ENCODE peak calls at places on chromosomes 4 and X, in six cellular contexts. One of them, this sample, is unnamed.

GRCh38 chr4:164799410-164799809 is 45.5 kb downstream of the SMIM31 start:
- DNase-seq in endodermal cell: peak; percentile 54
- DNase-seq in pancreas: no peak
- DNase-seq in GM23248: no peak
- DNase-seq in RWPE1: no peak
- DNase-seq in uterus: no peak
- DNase-seq in this sample: no peak

GRCh38 chrX:111445485-111445884 is 33.5 kb upstream of the DCX start:
- DNase-seq in uterus: no peak
- DNase-seq in pancreas: no peak
- DNase-seq in RWPE1: peak; percentile 3
- DNase-seq in endodermal cell: no peak
- DNase-seq in GM23248: peak; percentile 48
- DNase-seq in this sample: no peak

GRCh38 chr4:8580321-8581093 is at the start of gene GPR78:
- DNase-seq in uterus: peak; percentile 15
- DNase-seq in RWPE1: peak; percentile 39
- DNase-seq in GM23248: peak; percentile 71
- DNase-seq in endodermal cell: peak; percentile 98
- DNase-seq in pancreas: peak; percentile 30
- DNase-seq in this sample: no peak

GRCh38 chr4:793941-794621 is 31.8 kb downstream of the CPLX1 start:
- DNase-seq in GM23248: no peak
- DNase-seq in uterus: no peak
- DNase-seq in RWPE1: no peak
- DNase-seq in pancreas: no peak
- DNase-seq in endodermal cell: no peak
- DNase-seq in this sample: no peak

GRCh38 chr4:177339794-177340374 is 30.2 kb downstream of the NEIL3 start:
- DNase-seq in RWPE1: peak; percentile 41
- DNase-seq in uterus: no peak
- DNase-seq in pancreas: no peak
- DNase-seq in GM23248: peak; percentile 64
- DNase-seq in endodermal cell: no peak
- DNase-seq in this sample: no peak

GRCh38 chrX:119512145-119512800 is 44.0 kb downstream of the SLC25A5 start:
- DNase-seq in RWPE1: peak; percentile 74
- DNase-seq in uterus: peak; percentile 24
- DNase-seq in pancreas: peak; percentile 54
- DNase-seq in GM23248: peak; percentile 76
- DNase-seq in endodermal cell: peak; percentile 87
- DNase-seq in this sample: peak; percentile 0

GRCh38 chrX:633655-634305 is 3.2 kb downstream of the SHOX start:
- DNase-seq in endodermal cell: peak; percentile 50
- DNase-seq in RWPE1: no peak
- DNase-seq in uterus: no peak
- DNase-seq in pancreas: no peak
- DNase-seq in GM23248: no peak
- DNase-seq in this sample: no peak

GRCh38 chrX:52341493-52341892 is 27.3 kb upstream of the XAGE2 start:
- DNase-seq in RWPE1: no peak
- DNase-seq in pancreas: no peak
- DNase-seq in uterus: no peak
- DNase-seq in endodermal cell: no peak
- DNase-seq in GM23248: peak; percentile 13
- DNase-seq in this sample: no peak

GRCh38 chr4:101400096-101400495 is 52.8 kb upstream of the PPP3CA start:
- DNase-seq in pancreas: no peak
- DNase-seq in RWPE1: no peak
- DNase-seq in GM23248: peak; percentile 60
- DNase-seq in endodermal cell: no peak
- DNase-seq in uterus: no peak
- DNase-seq in this sample: no peak

GRCh38 chr4:18691431-18692200 is 670.1 kb upstream of the LCORL start:
- DNase-seq in endodermal cell: peak; percentile 95
- DNase-seq in RWPE1: no peak
- DNase-seq in uterus: no peak
- DNase-seq in pancreas: no peak
- DNase-seq in GM23248: no peak
- DNase-seq in this sample: no peak

GRCh38 chr4:78613522-78614311 is 62.1 kb downstream of the ANXA3 start:
- DNase-seq in GM23248: no peak
- DNase-seq in endodermal cell: no peak
- DNase-seq in uterus: no peak
- DNase-seq in pancreas: no peak
- DNase-seq in RWPE1: no peak
- DNase-seq in this sample: no peak

GRCh38 chr4:31918891-31919290 is 1198.7 kb downstream of the PCDH7 start:
- DNase-seq in uterus: no peak
- DNase-seq in GM23248: no peak
- DNase-seq in RWPE1: no peak
- DNase-seq in pancreas: no peak
- DNase-seq in endodermal cell: no peak
- DNase-seq in this sample: no peak

GRCh38 chr4:100257567-100257966 is 67.3 kb upstream of the DDIT4L start:
- DNase-seq in pancreas: no peak
- DNase-seq in uterus: no peak
- DNase-seq in GM23248: no peak
- DNase-seq in RWPE1: no peak
- DNase-seq in endodermal cell: peak; percentile 61
- DNase-seq in this sample: no peak

GRCh38 chrX:80423744-80424143 is 3.5 kb downstream of the TENT5D start:
- DNase-seq in pancreas: no peak
- DNase-seq in uterus: no peak
- DNase-seq in endodermal cell: no peak
- DNase-seq in GM23248: no peak
- DNase-seq in RWPE1: no peak
- DNase-seq in this sample: no peak

GRCh38 chr4:48799157-48799556 is 19.1 kb upstream of the FRYL start:
- DNase-seq in GM23248: no peak
- DNase-seq in RWPE1: no peak
- DNase-seq in endodermal cell: no peak
- DNase-seq in uterus: no peak
- DNase-seq in pancreas: no peak
- DNase-seq in this sample: no peak

GRCh38 chrX:118569676-118570075 is 74.1 kb downstream of the DOCK11 start:
- DNase-seq in RWPE1: no peak
- DNase-seq in pancreas: no peak
- DNase-seq in uterus: no peak
- DNase-seq in GM23248: no peak
- DNase-seq in endodermal cell: no peak
- DNase-seq in this sample: no peak

GRCh38 chr4:17085416-17085815 is 187.0 kb upstream of the LDB2 start:
- DNase-seq in RWPE1: no peak
- DNase-seq in GM23248: no peak
- DNase-seq in endodermal cell: no peak
- DNase-seq in pancreas: no peak
- DNase-seq in uterus: no peak
- DNase-seq in this sample: no peak

GRCh38 chrX:131783555-131784338 is 239.4 kb upstream of the STK26 start:
- DNase-seq in RWPE1: no peak
- DNase-seq in GM23248: no peak
- DNase-seq in endodermal cell: no peak
- DNase-seq in uterus: peak; percentile 85
- DNase-seq in pancreas: no peak
- DNase-seq in this sample: peak; percentile 54

GRCh38 chr4:138202686-138203085 is 39.5 kb downstream of the SLC7A11 start:
- DNase-seq in uterus: no peak
- DNase-seq in GM23248: no peak
- DNase-seq in RWPE1: no peak
- DNase-seq in pancreas: no peak
- DNase-seq in endodermal cell: no peak
- DNase-seq in this sample: no peak

GRCh38 chrX:108437789-108438623 is at the start of gene COL4A6:
- DNase-seq in RWPE1: peak; percentile 74
- DNase-seq in uterus: peak; percentile 41
- DNase-seq in pancreas: peak; percentile 1
- DNase-seq in GM23248: peak; percentile 35
- DNase-seq in endodermal cell: peak; percentile 90
- DNase-seq in this sample: no peak

GRCh38 chr4:932713-933070 is 432 bp downstream of the TMEM175 start:
- DNase-seq in endodermal cell: no peak
- DNase-seq in RWPE1: peak; percentile 23
- DNase-seq in GM23248: no peak
- DNase-seq in uterus: no peak
- DNase-seq in pancreas: no peak
- DNase-seq in this sample: no peak

GRCh38 chr4:158670975-158671664 is 567 bp downstream of the C4orf46 start:
- DNase-seq in pancreas: peak; percentile 67
- DNase-seq in endodermal cell: peak; percentile 87
- DNase-seq in uterus: peak; percentile 57
- DNase-seq in RWPE1: peak; percentile 49
- DNase-seq in GM23248: peak; percentile 88
- DNase-seq in this sample: peak; percentile 60

GRCh38 chrX:14673236-14673635 is 143.9 kb downstream of the GLRA2 start:
- DNase-seq in pancreas: no peak
- DNase-seq in RWPE1: no peak
- DNase-seq in GM23248: no peak
- DNase-seq in endodermal cell: no peak
- DNase-seq in uterus: no peak
- DNase-seq in this sample: no peak

GRCh38 chr4:86159216-86159615 is 200.6 kb downstream of the MAPK10 start:
- DNase-seq in uterus: no peak
- DNase-seq in endodermal cell: no peak
- DNase-seq in pancreas: no peak
- DNase-seq in RWPE1: no peak
- DNase-seq in GM23248: no peak
- DNase-seq in this sample: no peak

GRCh38 chrX:111005151-111005550 is 90.8 kb upstream of the PAK3 start:
- DNase-seq in RWPE1: no peak
- DNase-seq in pancreas: no peak
- DNase-seq in GM23248: no peak
- DNase-seq in endodermal cell: no peak
- DNase-seq in uterus: no peak
- DNase-seq in this sample: no peak

GRCh38 chrX:54357414-54358377 is at the start of gene WNK3:
- DNase-seq in RWPE1: peak; percentile 60
- DNase-seq in uterus: peak; percentile 87
- DNase-seq in endodermal cell: peak; percentile 94
- DNase-seq in pancreas: peak; percentile 51
- DNase-seq in GM23248: peak; percentile 66
- DNase-seq in this sample: peak; percentile 64
- H3K27ac ChIP-seq in RWPE1: peak within 1 kb of the TSS; percentile 87
- H3K27ac ChIP-seq in uterus: peak within 1 kb of the TSS; percentile 69
- H3K27ac ChIP-seq in endodermal cell: peak within 1 kb of the TSS; percentile 98
- H3K27ac ChIP-seq in pancreas: no peak within 1 kb of the TSS
- H3K27ac ChIP-seq in GM23248: no peak within 1 kb of the TSS
- H3K27ac ChIP-seq in this sample: peak within 1 kb of the TSS; percentile 77

DNA sequence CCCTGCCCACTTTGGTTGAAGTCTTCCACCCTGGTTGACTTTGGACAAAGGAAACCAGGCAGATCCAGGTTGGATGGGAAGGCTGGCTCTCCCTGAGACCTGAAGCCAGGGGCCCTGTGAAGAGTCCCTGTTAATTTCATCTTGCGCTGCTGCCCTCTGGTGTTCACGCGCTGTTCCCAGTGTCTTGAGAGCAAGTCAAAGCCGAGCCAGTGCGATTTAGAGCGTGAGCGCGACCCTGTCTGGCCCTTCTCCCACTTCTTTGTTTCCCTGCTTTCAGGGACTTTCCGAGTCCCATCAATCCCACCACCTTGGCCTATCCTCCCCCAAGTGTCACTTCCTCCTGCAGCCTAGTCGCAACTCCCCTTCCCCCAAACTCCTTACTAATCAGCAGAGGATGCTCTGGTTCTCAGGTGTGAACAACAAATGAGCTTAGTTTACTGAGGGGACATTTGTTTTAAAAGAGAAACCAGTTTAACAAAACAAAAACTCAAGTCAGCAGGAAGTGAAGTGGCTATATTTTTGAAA is 25.8 kb upstream of the CHRNA9 start:
- DNase-seq in uterus: peak; percentile 89
- DNase-seq in RWPE1: peak; percentile 76
- DNase-seq in GM23248: peak; percentile 86
- DNase-seq in pancreas: peak; percentile 76
- DNase-seq in endodermal cell: peak; percentile 99
- DNase-seq in this sample: no peak
- H3K27ac ChIP-seq in uterus: peak overlapping the region; percentile 12
- H3K27ac ChIP-seq in RWPE1: peak overlapping the region; percentile 12
- H3K27ac ChIP-seq in GM23248: no peak overlapping the region
- H3K27ac ChIP-seq in pancreas: no peak overlapping the region
- H3K27ac ChIP-seq in endodermal cell: no peak overlapping the region
- H3K27ac ChIP-seq in this sample: no peak overlapping the region

DNA sequence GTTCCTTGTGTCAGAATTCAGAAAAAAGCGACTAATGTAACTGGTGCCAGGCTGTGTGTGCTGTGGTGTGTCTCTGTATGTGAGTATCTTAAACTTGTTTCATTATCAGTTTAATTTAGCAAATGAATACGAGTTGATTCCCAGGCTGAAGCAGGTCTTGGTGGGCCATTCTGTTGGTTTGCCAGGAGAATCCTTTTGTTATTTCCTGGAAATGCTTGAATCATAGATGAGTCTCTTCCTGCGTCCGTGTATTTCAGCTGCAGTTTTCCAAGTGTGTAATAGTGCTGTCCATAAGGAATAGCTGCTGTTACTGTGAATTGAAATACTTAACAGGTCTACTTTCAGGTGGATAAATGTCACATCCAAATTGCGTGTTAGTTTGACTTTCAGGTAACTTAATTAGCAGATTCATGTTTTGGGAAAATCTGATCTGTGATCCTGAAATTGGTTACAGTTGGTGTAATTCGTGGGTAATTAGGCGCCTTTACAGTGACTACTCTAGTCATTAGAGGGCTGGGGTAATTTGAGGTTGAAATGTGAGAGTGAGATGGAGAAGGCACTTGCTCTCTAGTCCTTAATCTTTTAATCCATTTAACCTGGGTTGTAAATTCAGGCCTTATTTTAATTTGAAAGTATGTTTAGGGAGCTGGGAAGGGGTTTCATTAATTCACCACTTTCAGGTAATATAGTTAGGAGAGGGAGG is 23.8 kb downstream of the TMEM131L start:
- DNase-seq in uterus: no peak
- DNase-seq in GM23248: no peak
- DNase-seq in endodermal cell: peak; percentile 31
- DNase-seq in RWPE1: no peak
- DNase-seq in pancreas: no peak
- DNase-seq in this sample: no peak
- H3K27ac ChIP-seq in uterus: no peak overlapping the region
- H3K27ac ChIP-seq in GM23248: no peak overlapping the region
- H3K27ac ChIP-seq in endodermal cell: no peak overlapping the region
- H3K27ac ChIP-seq in RWPE1: no peak overlapping the region
- H3K27ac ChIP-seq in pancreas: no peak overlapping the region
- H3K27ac ChIP-seq in this sample: no peak overlapping the region

GRCh38 chr4:186240848-186241491 is 13.7 kb downstream of the KLKB1 start:
- DNase-seq in GM23248: no peak
- DNase-seq in RWPE1: no peak
- DNase-seq in uterus: no peak
- DNase-seq in endodermal cell: no peak
- DNase-seq in pancreas: no peak
- DNase-seq in this sample: no peak

GRCh38 chr4:186240452-186240847 is 13.1 kb downstream of the KLKB1 start:
- DNase-seq in pancreas: no peak
- DNase-seq in GM23248: no peak
- DNase-seq in uterus: no peak
- DNase-seq in endodermal cell: no peak
- DNase-seq in RWPE1: no peak
- DNase-seq in this sample: no peak

GRCh38 chr4:186241616-186242015 is 14.3 kb downstream of the KLKB1 start:
- DNase-seq in uterus: no peak
- DNase-seq in RWPE1: no peak
- DNase-seq in pancreas: no peak
- DNase-seq in endodermal cell: no peak
- DNase-seq in GM23248: no peak
- DNase-seq in this sample: no peak

GRCh38 chr4:186244835-186245234 is 17.5 kb downstream of the KLKB1 start:
- DNase-seq in endodermal cell: no peak
- DNase-seq in RWPE1: no peak
- DNase-seq in GM23248: no peak
- DNase-seq in pancreas: no peak
- DNase-seq in uterus: no peak
- DNase-seq in this sample: no peak

GRCh38 chr4:186243331-186243730 is 16.0 kb downstream of the KLKB1 start:
- DNase-seq in uterus: no peak
- DNase-seq in RWPE1: no peak
- DNase-seq in GM23248: no peak
- DNase-seq in endodermal cell: no peak
- DNase-seq in pancreas: no peak
- DNase-seq in this sample: no peak
- H3K27ac ChIP-seq in uterus: no peak overlapping the region
- H3K27ac ChIP-seq in RWPE1: no peak overlapping the region
- H3K27ac ChIP-seq in GM23248: no peak overlapping the region
- H3K27ac ChIP-seq in endodermal cell: no peak overlapping the region
- H3K27ac ChIP-seq in pancreas: no peak overlapping the region
- H3K27ac ChIP-seq in this sample: no peak overlapping the region

This sample was measured in substantia nigra.